ENCODE peak calls at places on chromosomes 7 and 10, in seven cellular contexts. Y, Q, F, V, Z, I and T are unnamed samples.

GRCh38 chr10:105758209-105758998 is 1117.3 kb downstream of the SORCS3 start:
- DNase-seq in Y (no peak), V (no peak), Z (no peak), Q (no peak), F (no peak), I (no peak), T (no peak)

GRCh38 chr7:37336259-37336658 is 112.4 kb downstream of the ELMO1 start:
- DNase-seq in Y (no peak), Q (no peak), Z (no peak), F (no peak), V (no peak), I (no peak), T (peak; percentile 69)

GRCh38 chr7:2159176-2159520 is 73.6 kb downstream of the MAD1L1 start:
- DNase-seq in Y (no peak), I (no peak), Z (no peak), F (no peak), Q (no peak), V (no peak), T (no peak)

GRCh38 chr10:133237241-133238065 is at the start of gene VENTX:
- DNase-seq in V (no peak), Y (no peak), Z (no peak), I (no peak), F (no peak), Q (no peak), T (no peak)

GRCh38 chr7:2641406-2642393 is 9.9 kb downstream of the TTYH3 start:
- DNase-seq in Z (peak; percentile 94), I (peak; percentile 99), F (peak; percentile 75), V (peak; percentile 88), Q (peak; percentile 59), Y (no peak), T (peak; percentile 74)

GRCh38 chr7:157662110-157662791 is 325.4 kb downstream of the DNAJB6 start:
- DNase-seq in V (no peak), Y (no peak), Q (no peak), Z (no peak), I (no peak), F (no peak), T (no peak)

GRCh38 chr10:117455346-117455745 is 80.1 kb upstream of the PDZD8 start:
- DNase-seq in Z (no peak), Q (no peak), V (no peak), F (no peak), Y (no peak), I (peak; percentile 57), T (no peak)

GRCh38 chr10:97373456-97373855 is 27.7 kb downstream of the RRP12 start:
- DNase-seq in Z (no peak), Q (no peak), Y (no peak), V (no peak), F (no peak), I (no peak), T (no peak)

GRCh38 chr7:98874942-98875341 is 3.4 kb upstream of the TRRAP start:
- DNase-seq in Z (no peak), Y (no peak), Q (no peak), I (no peak), F (no peak), V (no peak), T (no peak)

GRCh38 chr7:128997161-128997560 is 57.8 kb downstream of the TNPO3 start:
- DNase-seq in Z (no peak), I (no peak), V (no peak), F (no peak), Y (no peak), Q (no peak), T (no peak)

GRCh38 chr7:26213821-26214515 is 12.4 kb downstream of the CBX3 start:
- DNase-seq in F (no peak), Z (no peak), Q (no peak), I (no peak), V (no peak), Y (no peak), T (no peak)

GRCh38 chr7:149422914-149423285 is 38.0 kb downstream of the ZNF777 start:
- DNase-seq in F (no peak), V (no peak), Q (no peak), Y (no peak), I (no peak), Z (peak; percentile 52), T (no peak)

GRCh38 chr10:3861785-3862184 is 76.8 kb upstream of the KLF6 start:
- DNase-seq in V (no peak), I (no peak), F (no peak), Y (no peak), Z (no peak), Q (no peak), T (no peak)

GRCh38 chr7:99380032-99380822 is 5.7 kb downstream of the ARPC1B start:
- DNase-seq in I (peak; percentile 57), F (no peak), Y (no peak), V (no peak), Z (peak; percentile 61), Q (no peak), T (peak; percentile 76)

GRCh38 chr10:64444163-64444562 is 923.0 kb downstream of the REEP3 start:
- DNase-seq in Z (no peak), F (no peak), I (no peak), Y (no peak), Q (no peak), V (no peak), T (no peak)

GRCh38 chr7:122453432-122453831 is 148.9 kb upstream of the FEZF1 start:
- DNase-seq in Z (no peak), Q (no peak), V (no peak), I (no peak), F (no peak), Y (no peak), T (no peak)

GRCh38 chr10:58963101-58963534 is 213.3 kb upstream of the PHYHIPL start:
- DNase-seq in Y (no peak), Q (peak; percentile 62), I (no peak), F (no peak), Z (no peak), V (peak; percentile 17), T (no peak)

GRCh38 chr10:91380873-91381561 is 29.1 kb upstream of the HECTD2 start:
- DNase-seq in F (peak; percentile 67), Z (peak; percentile 36), Q (peak; percentile 23), Y (no peak), V (no peak), I (peak; percentile 10), T (no peak)

GRCh38 chr7:34019431-34019830 is 114.1 kb downstream of the BMPER start:
- DNase-seq in F (no peak), Y (no peak), I (no peak), Q (no peak), V (no peak), Z (no peak), T (no peak)

GRCh38 chr7:117796889-117797288 is 76.4 kb downstream of the CTTNBP2 start:
- DNase-seq in Q (no peak), Z (no peak), V (no peak), I (no peak), F (no peak), Y (no peak), T (no peak)

GRCh38 chr7:17994079-17994478 is 33.6 kb downstream of the PRPS1L1 start:
- DNase-seq in Z (no peak), I (no peak), Q (no peak), V (no peak), F (no peak), Y (no peak), T (no peak)

GRCh38 chr10:99346247-99346646 is 17.1 kb downstream of the CNNM1 start:
- DNase-seq in Y (no peak), Z (no peak), I (peak; percentile 91), Q (no peak), F (peak; percentile 36), V (no peak), T (no peak)

GRCh38 chr10:50788951-50789904 is 49.5 kb downstream of the ASAH2B start:
- DNase-seq in I (peak; percentile 41), Q (no peak), V (peak; percentile 33), Z (no peak), F (peak; percentile 24), Y (no peak), T (peak; percentile 12)

GRCh38 chr7:22219739-22220493 is 137.0 kb downstream of the RAPGEF5 start:
- DNase-seq in F (no peak), Z (no peak), Y (no peak), V (no peak), Q (no peak), I (peak; percentile 12), T (no peak)

GRCh38 chr7:42014625-42015412 is 222.2 kb downstream of the GLI3 start:
- DNase-seq in V (peak; percentile 14), Y (no peak), Q (peak; percentile 54), I (peak; percentile 36), F (peak; percentile 38), Z (no peak), T (peak; percentile 34)

GRCh38 chr10:74825371-74826141 is 844 bp upstream of the KAT6B start:
- DNase-seq in Y (peak; percentile 82), I (peak; percentile 64), Z (no peak), V (peak; percentile 75), F (peak; percentile 88), Q (peak; percentile 73), T (peak; percentile 71)

GRCh38 chr10:112335866-112336265 is 38.0 kb upstream of the ACSL5 start:
- DNase-seq in V (no peak), Y (no peak), Q (no peak), F (no peak), Z (no peak), I (no peak), T (no peak)

GRCh38 chr7:26636808-26637207 is 227.6 kb downstream of the SKAP2 start:
- DNase-seq in Q (no peak), Z (no peak), V (no peak), I (no peak), F (no peak), Y (no peak), T (no peak)

GRCh38 chr7:140223515-140224221 is 46.9 kb upstream of the KDM7A start:
- DNase-seq in Y (no peak), Q (no peak), I (no peak), V (no peak), F (no peak), Z (no peak), T (no peak)

GRCh38 chr7:109343662-109344061 is 774.0 kb downstream of the DNAJB9 start:
- DNase-seq in I (no peak), F (no peak), Q (no peak), Z (no peak), Y (no peak), V (no peak), T (no peak)

GRCh38 chr7:130299909-130300308 is 6.9 kb downstream of the CPA4 start:
- DNase-seq in Q (no peak), F (no peak), I (no peak), Z (no peak), V (no peak), Y (no peak), T (no peak)

GRCh38 chr10:28393956-28394568 is 91.2 kb upstream of the MPP7 start:
- DNase-seq in F (peak; percentile 69), Y (peak; percentile 72), Z (peak; percentile 57), V (peak; percentile 74), Q (peak; percentile 80), I (peak; percentile 69), T (peak; percentile 40)

GRCh38 chr7:3747452-3747851 is 446.4 kb downstream of the SDK1 start:
- DNase-seq in I (no peak), F (no peak), Q (no peak), Z (no peak), V (no peak), Y (no peak), T (no peak)